ENCODE peak calls at places on chromosomes 4 and X, in five cellular contexts. V is A549, L is IMR-90, A is cardiac muscle cell, G is right atrium auricular region. C is an unnamed sample.

GRCh38 chr4:41887821-41888699 is 47.2 kb upstream of the TMEM33 start:
- DNase-seq in V (no peak), L (peak), A (peak), G (no peak), C (no peak)

GRCh38 chrX:29113221-29113620 is 526.0 kb downstream of the IL1RAPL1 start:
- DNase-seq in V (no peak), L (no peak), A (no peak), G (no peak), C (no peak)

GRCh38 chr4:10171055-10171454 is 54.5 kb upstream of the WDR1 start:
- DNase-seq in V (no peak), L (no peak), A (no peak), G (no peak), C (no peak)

GRCh38 chrX:55088795-55089489 is at the start of gene PAGE2:
- DNase-seq in V (no peak), L (no peak), A (no peak), G (no peak), C (no peak)

GRCh38 chrX:100648601-100649417 is 4.8 kb downstream of the SRPX2 start:
- DNase-seq in V (no peak), L (peak), A (no peak), G (no peak), C (no peak)

GRCh38 chr4:146051724-146052396 is 113.2 kb upstream of the ZNF827 start:
- DNase-seq in V (no peak), L (peak), A (no peak), G (no peak), C (no peak)

GRCh38 chr4:7342581-7343352 is 92.0 kb downstream of the PSAPL1 start:
- DNase-seq in V (no peak), L (no peak), A (no peak), G (no peak), C (no peak)

GRCh38 chr4:145623831-145624230 is 4.6 kb downstream of the MMAA start:
- DNase-seq in V (no peak), L (peak), A (no peak), G (no peak), C (no peak)

GRCh38 chr4:8892556-8893226 is 21.1 kb upstream of the HMX1 start:
- DNase-seq in V (no peak), L (no peak), A (no peak), G (no peak), C (no peak)

GRCh38 chrX:39907964-39908616 is 189.7 kb downstream of the BCOR start:
- DNase-seq in V (peak), L (peak), A (peak), G (peak), C (peak)

GRCh38 chr4:25180524-25181131 is 20.4 kb upstream of the SEPSECS start:
- DNase-seq in V (no peak), L (peak), A (peak), G (no peak), C (no peak)

GRCh38 chr4:160299608-160300007 is 1196.7 kb downstream of the RAPGEF2 start:
- DNase-seq in V (no peak), L (no peak), A (no peak), G (no peak), C (no peak)

GRCh38 chr4:25743971-25744370 is 88.3 kb downstream of the SLC34A2 start:
- DNase-seq in V (no peak), L (no peak), A (no peak), G (no peak), C (no peak)

DNA sequence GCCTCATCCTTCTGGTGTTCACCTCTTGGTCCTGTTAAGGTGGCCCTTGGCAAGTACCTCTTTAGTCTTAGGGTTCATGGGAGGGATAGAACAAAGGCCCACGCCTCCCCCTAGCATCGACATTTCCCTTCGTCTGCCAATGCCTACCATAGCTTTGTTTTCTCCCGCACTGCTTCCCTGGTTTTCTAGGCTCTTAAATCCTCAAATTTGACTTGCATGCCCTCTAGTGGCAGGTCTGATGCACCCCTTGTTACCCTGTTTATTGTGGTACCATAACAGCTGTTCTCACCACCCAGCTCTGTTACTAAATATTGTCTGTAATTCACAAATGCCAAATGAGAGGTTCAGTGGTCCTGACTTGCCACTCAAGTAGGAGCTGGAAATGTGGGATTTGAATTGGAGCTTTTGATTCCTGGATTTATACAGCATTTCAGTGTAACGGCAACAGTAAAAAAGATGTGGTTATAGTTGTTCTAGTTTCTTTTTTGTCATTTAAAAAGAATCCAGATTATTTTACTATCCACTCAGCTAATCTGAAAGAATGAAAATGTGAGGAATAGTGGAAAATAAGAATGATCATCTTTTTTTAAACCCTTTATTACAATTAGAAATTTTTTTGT is 100.1 kb downstream of the REPS2 start:
- DNase-seq in V (peak), L (peak), A (peak), G (no peak), C (peak)
- TF ChIP-seq CTCF in V (peak), L (peak), A (peak), G (peak), C (peak)

DNA sequence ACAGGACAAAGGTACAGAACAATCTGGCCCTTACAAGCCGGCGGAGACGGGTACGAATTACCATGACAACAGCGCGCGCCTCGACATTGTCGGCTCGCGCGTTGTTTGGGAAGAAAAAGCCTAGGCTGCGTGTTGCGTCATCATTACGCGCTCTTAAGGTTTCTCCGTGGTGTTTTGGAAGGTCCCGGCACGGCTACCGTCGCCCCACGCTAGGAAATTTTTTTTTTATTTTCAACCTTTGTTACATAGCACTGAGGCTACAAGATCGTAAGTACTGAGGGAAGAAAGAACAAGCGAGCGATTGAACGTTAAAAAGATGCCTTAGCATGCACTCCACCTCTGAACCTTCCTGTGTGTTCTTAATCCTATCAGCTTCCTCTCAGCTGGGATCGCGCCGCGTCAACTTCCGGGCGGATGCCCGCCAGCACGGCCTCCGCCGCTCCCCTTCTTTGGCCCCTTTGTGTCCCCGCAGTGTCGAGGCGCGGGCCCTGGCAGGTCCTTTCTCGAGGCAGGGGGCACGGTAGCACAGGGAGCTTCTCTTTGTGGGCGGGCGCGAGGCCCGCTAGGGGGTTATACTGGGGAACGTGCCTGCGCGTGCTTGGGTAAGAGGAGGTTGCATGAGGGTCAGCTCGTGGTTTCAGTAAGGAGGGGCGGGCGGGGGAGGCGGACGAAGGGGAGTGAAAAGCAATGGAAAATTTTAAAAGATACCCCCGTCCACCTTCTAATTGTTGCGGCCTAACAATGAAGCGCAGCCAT is at the start of gene SMARCAD1:
- DNase-seq in V (peak), L (peak), A (peak), G (peak), C (peak)
- H3K4me3 ChIP-seq in V (peak), L (peak), A (peak), G (peak), C (peak)

GRCh38 chrX:134933248-134933647 is 57.5 kb upstream of the SMIM10 start:
- DNase-seq in V (no peak), L (no peak), A (no peak), G (no peak), C (no peak)

GRCh38 chrX:134935286-134935685 is 55.5 kb upstream of the SMIM10 start:
- DNase-seq in V (no peak), L (no peak), A (no peak), G (no peak), C (no peak)

GRCh38 chrX:134938682-134939081 is 52.1 kb upstream of the SMIM10 start:
- DNase-seq in V (no peak), L (no peak), A (no peak), G (no peak), C (no peak)

GRCh38 chrX:134933911-134934310 is 56.9 kb upstream of the SMIM10 start:
- DNase-seq in V (no peak), L (no peak), A (peak), G (no peak), C (no peak)

GRCh38 chrX:134936542-134936941 is 54.2 kb upstream of the SMIM10 start:
- DNase-seq in V (no peak), L (peak), A (no peak), G (no peak), C (no peak)
- H3K27ac ChIP-seq in V (peak), L (peak), A (no peak), G (no peak), C (peak)

DNA sequence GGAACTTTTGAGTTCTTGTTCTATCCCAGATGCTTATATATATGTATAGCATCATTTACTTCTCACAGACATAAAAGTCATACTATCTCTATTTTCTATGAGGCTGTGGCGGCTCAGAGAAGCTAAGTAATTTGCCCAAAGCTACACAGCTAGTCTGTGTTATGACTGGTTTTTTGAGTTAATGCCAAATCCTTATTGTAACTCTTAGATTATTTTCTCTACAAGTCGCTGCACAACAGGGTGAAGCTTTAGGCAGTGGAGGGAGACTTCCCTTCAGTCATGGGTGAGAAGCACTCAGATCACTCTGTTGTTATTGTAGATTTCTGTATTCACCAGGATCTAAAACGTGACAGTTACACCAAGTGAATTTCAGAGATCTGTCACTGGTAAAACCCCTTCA is 48.1 kb downstream of the WWC2 start:
- DNase-seq in V (no peak), L (no peak), A (no peak), G (no peak), C (no peak)
- TF ChIP-seq CTCF in V (no peak), L (no peak), A (no peak), G (no peak), C (no peak)

GRCh38 chr4:68951078-68951805 is at the start of gene UGT2A3:
- DNase-seq in V (no peak), L (no peak), A (no peak), G (no peak), C (no peak)
- H3K4me3 ChIP-seq in V (no peak), L (no peak), A (no peak), G (no peak), C (no peak)

GRCh38 chrX:12890467-12890866 is 16.0 kb upstream of the TLR8 start:
- DNase-seq in V (no peak), L (no peak), A (no peak), G (no peak), C (no peak)

GRCh38 chrX:12891167-12891566 is 15.3 kb upstream of the TLR8 start:
- DNase-seq in V (no peak), L (no peak), A (no peak), G (no peak), C (no peak)

GRCh38 chrX:12895856-12896255 is 10.6 kb upstream of the TLR8 start:
- DNase-seq in V (no peak), L (peak), A (no peak), G (no peak), C (no peak)

GRCh38 chrX:12894074-12894691 is 12.2 kb upstream of the TLR8 start:
- DNase-seq in V (peak), L (peak), A (peak), G (no peak), C (no peak)

GRCh38 chrX:12891915-12892506 is 14.4 kb upstream of the TLR8 start:
- DNase-seq in V (no peak), L (no peak), A (no peak), G (no peak), C (no peak)
- H3K27ac ChIP-seq in V (no peak), L (no peak), A (no peak), G (no peak), C (no peak)